ENCODE peak calls at places on chromosomes 6 and 20, in eight cellular contexts. S is upper lobe of right lung; V is PC-3; P is A549; M is lung; J is colonic mucosa; W is keratinocyte; U is CD8-positive, alpha-beta T cell. E is an unnamed sample. For H3K4me1, the result is how much of the 10 kb centered on the place peaks cover.

GRCh38 chr6:169386431-169387057 is 132.9 kb upstream of the THBS2 start:
- DNase-seq in S (no peak), V (no peak), P (no peak), M (no peak), J (no peak), W (no peak), U (no peak), E (no peak)

GRCh38 chr20:38789503-38790209 is 15.8 kb upstream of the PPP1R16B start:
- DNase-seq in S (no peak), V (peak), P (no peak), M (no peak), J (no peak), W (peak), U (no peak), E (no peak)

GRCh38 chr6:53347250-53347920 is 1.4 kb downstream of the ELOVL5 start:
- DNase-seq in S (no peak), V (peak), P (no peak), M (no peak), J (peak), W (no peak), U (no peak), E (peak)

GRCh38 chr20:53736757-53737403 is 143.2 kb upstream of the ZNF217 start:
- DNase-seq in S (no peak), V (peak), P (no peak), M (no peak), J (no peak), W (no peak), U (no peak), E (peak)

GRCh38 chr6:7108964-7109836 is 1.4 kb downstream of the RREB1 start:
- DNase-seq in S (peak), V (peak), P (peak), M (peak), J (peak), W (no peak), U (peak), E (peak)

GRCh38 chr20:24993337-24994185 is 1.0 kb upstream of the APMAP start:
- DNase-seq in S (no peak), V (peak), P (peak), M (no peak), J (peak), W (no peak), U (no peak), E (no peak)

GRCh38 chr6:1950631-1951030 is 294.8 kb downstream of the GMDS start:
- DNase-seq in S (no peak), V (no peak), P (no peak), M (no peak), J (no peak), W (no peak), U (no peak), E (no peak)

GRCh38 chr6:161828355-161828754 is 554.5 kb upstream of the AGPAT4 start:
- DNase-seq in S (no peak), V (no peak), P (no peak), M (no peak), J (no peak), W (no peak), U (no peak), E (no peak)

GRCh38 chr6:169972736-169973135 is 221.3 kb downstream of the ERMARD start:
- DNase-seq in S (peak), V (no peak), P (no peak), M (no peak), J (no peak), W (no peak), U (no peak), E (no peak)

GRCh38 chr6:145544514-145544913 is 190.8 kb downstream of the EPM2A start:
- DNase-seq in S (no peak), V (peak), P (no peak), M (no peak), J (no peak), W (no peak), U (no peak), E (no peak)

GRCh38 chr6:44646355-44646754 is 258.8 kb downstream of the CDC5L start:
- DNase-seq in S (peak), V (no peak), P (no peak), M (no peak), J (no peak), W (no peak), U (no peak), E (no peak)

GRCh38 chr6:116217069-116217468 is 36.8 kb downstream of the TSPYL4 start:
- DNase-seq in S (no peak), V (peak), P (peak), M (no peak), J (no peak), W (no peak), U (no peak), E (no peak)

GRCh38 chr20:58143531-58143930 is 84.9 kb downstream of the ANKRD60 start:
- DNase-seq in S (peak), V (no peak), P (no peak), M (no peak), J (no peak), W (no peak), U (no peak), E (no peak)

GRCh38 chr6:165186041-165186440 is 123.4 kb downstream of the C6orf118 start:
- DNase-seq in S (no peak), V (no peak), P (no peak), M (no peak), J (no peak), W (no peak), U (no peak), E (no peak)

GRCh38 chr6:149176971-149177667 is 140.4 kb upstream of the TAB2 start:
- DNase-seq in S (no peak), V (no peak), P (no peak), M (no peak), J (no peak), W (no peak), U (no peak), E (no peak)

GRCh38 chr6:136914947-136915346 is 7.2 kb upstream of the SLC35D3 start:
- DNase-seq in S (no peak), V (no peak), P (no peak), M (no peak), J (no peak), W (no peak), U (no peak), E (no peak)

GRCh38 chr6:112109267-112109666 is 21.9 kb downstream of the FAM229B start:
- DNase-seq in S (no peak), V (no peak), P (no peak), M (no peak), J (no peak), W (no peak), U (no peak), E (peak)

GRCh38 chr20:57656821-57657536 is 36.8 kb upstream of the ZBP1 start:
- DNase-seq in S (peak), V (no peak), P (no peak), M (no peak), J (peak), W (no peak), U (no peak), E (no peak)

GRCh38 chr6:1325471-1326309 is 13.8 kb downstream of the FOXQ1 start:
- DNase-seq in S (no peak), V (peak), P (peak), M (no peak), J (no peak), W (peak), U (no peak), E (no peak)

GRCh38 chr6:30543824-30544223 is 12.5 kb downstream of the GNL1 start:
- DNase-seq in S (no peak), V (no peak), P (no peak), M (no peak), J (no peak), W (no peak), U (no peak), E (no peak)

GRCh38 chr6:41704656-41705328 is 30.6 kb downstream of the TFEB start:
- DNase-seq in S (no peak), V (peak), P (no peak), M (no peak), J (peak), W (no peak), U (no peak), E (no peak)

GRCh38 chr6:104789770-104790190 is 69.9 kb downstream of the HACE1 start:
- DNase-seq in S (no peak), V (peak), P (peak), M (no peak), J (no peak), W (no peak), U (no peak), E (no peak)

GRCh38 chr6:446418-447366 is 55.1 kb downstream of the IRF4 start:
- DNase-seq in S (no peak), V (peak), P (no peak), M (no peak), J (no peak), W (no peak), U (no peak), E (no peak)

GRCh38 chr20:1490643-1491042 is 577 bp downstream of the SIRPB2 start:
- DNase-seq in S (no peak), V (no peak), P (no peak), M (no peak), J (no peak), W (no peak), U (no peak), E (no peak)

GRCh38 chr6:163288915-163289314 is 125.6 kb upstream of the QKI start:
- DNase-seq in S (no peak), V (no peak), P (no peak), M (no peak), J (no peak), W (no peak), U (no peak), E (no peak)

GRCh38 chr6:169161572-169162167 is 92.0 kb downstream of the THBS2 start:
- DNase-seq in S (no peak), V (no peak), P (no peak), M (peak), J (no peak), W (no peak), U (no peak), E (no peak)

GRCh38 chr6:149499066-149499465 is 14.3 kb upstream of the ZC3H12D start:
- DNase-seq in S (no peak), V (peak), P (no peak), M (no peak), J (peak), W (peak), U (no peak), E (no peak)

GRCh38 chr20:38726849-38727601 is 2.7 kb downstream of the SLC32A1 start:
- DNase-seq in S (no peak), V (no peak), P (no peak), M (no peak), J (peak), W (no peak), U (no peak), E (peak)

GRCh38 chr6:121619013-121619412 is 183.6 kb downstream of the GJA1 start:
- DNase-seq in S (no peak), V (no peak), P (no peak), M (no peak), J (no peak), W (no peak), U (no peak), E (no peak)
- H3K27ac ChIP-seq in S (no peak), V (no peak), P (no peak), M (no peak), J (no peak), W (no peak), U (no peak), E (no peak)

GRCh38 chr6:139028658-139029469 is at the start of gene ABRACL:
- DNase-seq in S (peak), V (peak), P (peak), M (peak), J (peak), W (peak), U (peak), E (peak)

GRCh38 chr6:139029470-139030210 is 1.1 kb downstream of the ABRACL start:
- DNase-seq in S (peak), V (peak), P (peak), M (peak), J (peak), W (no peak), U (no peak), E (peak)

GRCh38 chr6:139028242-139028657 is 295 bp upstream of the ABRACL start:
- DNase-seq in S (no peak), V (no peak), P (no peak), M (no peak), J (no peak), W (no peak), U (no peak), E (no peak)

GRCh38 chr6:139030211-139030530 is 1.6 kb downstream of the ABRACL start:
- DNase-seq in S (no peak), V (no peak), P (no peak), M (no peak), J (no peak), W (no peak), U (no peak), E (no peak)

DNA sequence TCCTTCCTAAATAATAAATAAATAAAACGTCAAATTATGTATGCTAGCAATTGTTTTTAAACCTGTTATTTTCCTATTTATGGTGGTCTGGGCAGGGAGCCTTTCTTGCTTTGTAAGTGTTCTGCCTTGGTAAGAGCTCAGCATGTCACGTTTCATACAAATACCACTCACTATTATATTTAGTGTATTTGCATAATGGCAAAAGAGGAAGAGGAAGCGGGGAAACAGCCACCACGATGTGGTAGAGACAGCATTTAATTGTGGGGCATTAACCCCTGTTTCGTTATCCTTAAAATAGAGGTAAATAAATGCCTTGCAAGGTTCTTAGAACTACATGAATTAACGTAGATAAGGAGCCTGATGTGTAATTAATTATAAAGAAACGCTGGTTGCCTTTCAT is 2.0 kb downstream of the ABRACL start:
- DNase-seq in S (no peak), V (no peak), P (no peak), M (no peak), J (no peak), W (no peak), U (no peak), E (no peak)
- H3K4me3 ChIP-seq in S (peak), V (no peak), P (no peak), M (no peak), J (no peak), W (peak), U (peak), E (no peak)

GRCh38 chr6:157386454-157386853 is 5.5 kb downstream of the ZDHHC14 start:
- DNase-seq in S (no peak), V (no peak), P (no peak), M (no peak), J (no peak), W (no peak), U (no peak), E (no peak)
- H3K4me1 ChIP-seq in S (under half), V (under half), P (under half), M (under half), J (under half), W (under half), U (under half), E (under half)

GRCh38 chr6:32153252-32153834 is 598 bp upstream of the PPT2 start:
- DNase-seq in S (peak), V (peak), P (peak), M (peak), J (peak), W (no peak), U (no peak), E (peak)
- H3K27ac ChIP-seq in S (peak), V (peak), P (peak), M (peak), J (peak), W (peak), U (peak), E (peak)

GRCh38 chr20:63672666-63673065 is 14.6 kb downstream of the RTEL1 start:
- DNase-seq in S (no peak), V (no peak), P (no peak), M (no peak), J (no peak), W (no peak), U (no peak), E (no peak)
- H3K4me3 ChIP-seq in S (no peak), V (no peak), P (no peak), M (no peak), J (no peak), W (no peak), U (no peak), E (no peak)

DNA sequence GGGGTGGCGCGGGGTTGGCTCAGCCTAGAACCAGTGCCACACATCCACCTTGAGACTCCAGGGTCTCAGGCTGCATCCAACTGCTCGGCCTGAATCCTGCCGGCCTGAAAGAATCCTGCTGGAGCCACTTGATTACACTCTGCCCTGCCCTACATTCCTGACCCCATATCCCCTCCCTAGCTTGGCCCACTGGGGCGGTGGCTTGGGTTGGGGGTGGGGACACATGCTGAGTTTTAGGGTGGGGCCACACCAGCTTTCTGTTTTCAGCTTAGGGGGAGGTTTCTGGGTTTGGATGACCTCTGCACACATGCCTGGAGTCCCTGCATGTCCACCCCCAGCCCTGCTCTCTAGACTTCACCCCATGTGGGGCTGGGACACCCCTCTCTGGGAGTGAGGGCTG is 6.8 kb downstream of the ITPR3 start:
- DNase-seq in S (no peak), V (no peak), P (no peak), M (peak), J (peak), W (no peak), U (no peak), E (peak)
- H3K4me1 ChIP-seq in S (under half), V (under half), P (under half), M (under half), J (under half), W (half or more), U (under half), E (half or more)

DNA sequence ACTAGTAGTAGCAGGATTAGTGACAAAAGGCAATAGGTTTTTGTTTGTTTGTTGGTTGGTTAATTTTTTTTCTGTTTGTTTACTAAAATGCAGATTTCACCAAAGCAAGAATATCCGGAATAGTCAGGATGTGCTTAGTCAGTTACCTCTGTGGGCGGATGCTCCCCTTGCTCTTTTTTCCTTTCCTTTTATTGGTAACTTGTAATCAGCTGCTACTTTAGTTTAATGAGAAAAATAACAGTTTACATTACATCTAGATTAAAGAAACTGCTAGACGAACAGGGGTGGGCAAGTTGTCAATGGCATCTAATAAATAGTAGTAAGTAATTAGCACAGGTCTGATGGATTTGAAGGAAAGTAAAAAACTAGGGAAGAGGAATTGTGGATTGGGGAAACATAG is 646.9 kb upstream of the FLRT3 start:
- DNase-seq in S (no peak), V (no peak), P (no peak), M (no peak), J (no peak), W (no peak), U (no peak), E (no peak)
- H3K27ac ChIP-seq in S (peak), V (no peak), P (peak), M (no peak), J (no peak), W (no peak), U (no peak), E (no peak)

E was measured in thyroid gland.